ENCODE peak calls at places on chromosomes 11 and 22, in five cellular contexts. N is IMR-90, I is colonic mucosa, U is ovary, Y is fibroblast of lung. J is an unnamed sample.

GRCh38 chr11:28169816-28170215 is 61.6 kb downstream of the METTL15 start:
- DNase-seq in N (peak), U (no peak), I (no peak), Y (peak), J (no peak)

GRCh38 chr11:63532799-63533475 is 3.7 kb upstream of the PLAAT4 start:
- DNase-seq in I (no peak), N (no peak), Y (peak), U (no peak), J (no peak)

GRCh38 chr11:3037041-3037944 is 19.9 kb downstream of the CARS1 start:
- DNase-seq in I (peak), Y (peak), N (peak), U (peak), J (no peak)

GRCh38 chr11:66643745-66644437 is 5.4 kb downstream of the RBM4 start:
- DNase-seq in Y (no peak), U (no peak), I (no peak), N (no peak), J (no peak)

GRCh38 chr22:19941365-19942070 is at the start of the genes COMT and TXNRD2:
- DNase-seq in I (peak), U (peak), N (peak), Y (peak), J (no peak)

GRCh38 chr11:104275992-104276391 is 112.0 kb upstream of the PDGFD start:
- DNase-seq in U (no peak), Y (no peak), I (no peak), N (peak), J (peak)

GRCh38 chr22:49026476-49027121 is 801.1 kb downstream of the BRD1 start:
- DNase-seq in N (no peak), U (no peak), Y (no peak), I (no peak), J (no peak)

GRCh38 chr11:29324328-29324727 is 692.5 kb downstream of the KCNA4 start:
- DNase-seq in Y (no peak), I (no peak), U (no peak), N (no peak), J (no peak)

GRCh38 chr11:129846508-129847335 is 31.1 kb downstream of the TMEM45B start:
- DNase-seq in I (no peak), U (no peak), Y (peak), N (peak), J (peak)

GRCh38 chr11:43508511-43508918 is 149.8 kb downstream of the TTC17 start:
- DNase-seq in I (no peak), U (no peak), Y (peak), N (peak), J (peak)
- H3K27ac ChIP-seq in I (no peak), U (no peak), Y (no peak), N (no peak), J (peak)

GRCh38 chr11:10679644-10680043 is 13.9 kb downstream of the IRAG1 start:
- DNase-seq in U (no peak), Y (no peak), N (no peak), I (no peak), J (no peak)
- H3K27ac ChIP-seq in U (no peak), Y (no peak), N (no peak), I (no peak), J (no peak)

GRCh38 chr22:44907765-44908737 is 101.8 kb downstream of the PHF21B start:
- DNase-seq in U (peak), N (no peak), Y (no peak), I (no peak), J (no peak)
- H3K27ac ChIP-seq in U (no peak), N (no peak), Y (no peak), I (no peak), J (no peak)

GRCh38 chr22:38748487-38749136 is 7.2 kb downstream of the SUN2 start:
- DNase-seq in I (no peak), Y (no peak), U (no peak), N (no peak), J (no peak)
- H3K27ac ChIP-seq in I (no peak), Y (no peak), U (no peak), N (no peak), J (peak)

DNA sequence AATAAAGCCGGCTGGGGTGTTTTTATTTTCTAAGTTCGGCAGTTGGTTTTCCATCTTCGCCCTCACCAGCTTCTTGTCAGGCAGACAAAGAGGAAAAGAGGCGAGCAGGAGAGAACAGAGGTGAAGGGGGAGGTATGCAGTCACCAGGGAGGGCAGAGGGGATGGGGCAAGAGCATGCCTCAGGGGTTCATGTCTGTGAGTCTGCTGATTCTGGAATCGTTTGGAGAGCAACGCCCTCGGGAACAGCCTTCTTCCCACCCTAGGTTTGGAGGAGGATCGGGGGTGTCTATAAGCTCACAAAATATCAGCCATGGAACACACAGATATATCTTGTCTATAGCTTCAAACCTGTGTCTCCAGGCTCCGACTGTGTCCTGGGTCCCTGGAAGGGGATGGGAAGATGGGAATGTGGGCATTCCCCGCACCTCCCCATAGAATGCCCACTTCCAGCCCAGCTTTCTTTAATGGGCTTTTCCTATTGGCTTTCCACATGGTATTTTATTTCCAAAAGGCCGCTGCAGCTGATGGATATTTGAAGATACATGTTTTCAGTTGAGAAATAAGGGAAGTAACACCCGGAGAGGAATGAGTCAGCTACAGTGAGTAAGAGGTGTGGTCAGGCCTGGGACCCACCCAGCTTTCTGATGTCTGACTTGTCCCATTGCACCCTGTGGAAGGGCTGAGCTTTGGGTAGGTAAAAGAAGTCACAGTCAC is 476.7 kb downstream of the MIAT start:
- DNase-seq in I (no peak), U (no peak), Y (peak), N (peak), J (peak)
- H3K27ac ChIP-seq in I (no peak), U (no peak), Y (peak), N (no peak), J (peak)

J was measured in epithelial cell of prostate.